ENCODE peak calls at places on chromosomes 1 and 21, in nine cellular contexts. O is dorsolateral prefrontal cortex; W is bronchial epithelial cell; G is esophagus squamous epithelium; Y is GM10248; F is tibial artery; C is CD8-positive, alpha-beta T cell; K is PC-3; L is AG04449. X is an unnamed sample.

GRCh38 chr1:175479521-175480342 is 263.7 kb downstream of the TNR start:
- DNase-seq in C (no peak), G (no peak), L (no peak), K (no peak), F (no peak), W (no peak), O (no peak), Y (no peak), X (no peak)

GRCh38 chr1:205247130-205247921 is 19.6 kb downstream of the TMCC2 start:
- DNase-seq in L (no peak), C (no peak), K (no peak), O (peak; percentile 74), Y (no peak), F (peak; percentile 27), W (no peak), G (no peak), X (peak; percentile 20)

GRCh38 chr1:24640288-24640687 is 2.8 kb upstream of the SRRM1 start:
- DNase-seq in K (no peak), C (no peak), L (no peak), W (no peak), Y (no peak), G (no peak), F (no peak), O (no peak), X (no peak)

GRCh38 chr1:192311281-192311680 is 5.5 kb upstream of the RGS21 start:
- DNase-seq in L (peak; percentile 16), O (no peak), G (no peak), C (no peak), W (peak; percentile 38), F (no peak), Y (no peak), K (peak; percentile 34), X (no peak)

GRCh38 chr21:43697758-43698643 is 20.9 kb upstream of the PDXK start:
- DNase-seq in F (no peak), Y (no peak), L (no peak), K (no peak), G (no peak), O (no peak), C (no peak), W (no peak), X (no peak)

GRCh38 chr1:1032428-1032827 is 12.5 kb downstream of the AGRN start:
- DNase-seq in L (no peak), C (no peak), K (no peak), W (no peak), F (no peak), G (no peak), Y (no peak), O (peak; percentile 69), X (no peak)

GRCh38 chr1:207049974-207050391 is 1.0 kb downstream of the YOD1 start:
- DNase-seq in W (peak; percentile 67), F (peak; percentile 61), L (no peak), K (peak; percentile 82), Y (peak; percentile 56), O (no peak), G (no peak), C (peak; percentile 55), X (no peak)

GRCh38 chr1:71068325-71069240 is 12.3 kb downstream of the ZRANB2 start:
- DNase-seq in F (no peak), G (no peak), K (no peak), Y (no peak), O (no peak), L (no peak), C (no peak), W (no peak), X (no peak)

GRCh38 chr1:50603274-50604271 is 180.3 kb upstream of the DMRTA2 start:
- DNase-seq in O (no peak), F (no peak), C (no peak), Y (no peak), L (no peak), W (peak; percentile 98), G (no peak), K (peak; percentile 56), X (no peak)

GRCh38 chr1:184792450-184792969 is 37.9 kb upstream of the EDEM3 start:
- DNase-seq in W (peak; percentile 99), O (peak; percentile 41), G (no peak), C (no peak), Y (no peak), L (peak; percentile 96), K (peak; percentile 93), F (peak; percentile 92), X (peak; percentile 84)

GRCh38 chr1:42745851-42746250 is 5.8 kb upstream of the CLDN19 start:
- DNase-seq in O (no peak), K (no peak), F (no peak), Y (no peak), G (no peak), L (no peak), W (no peak), C (no peak), X (no peak)

GRCh38 chr1:42746436-42747105 is 6.5 kb upstream of the CLDN19 start:
- DNase-seq in F (no peak), W (no peak), Y (no peak), C (no peak), O (no peak), K (no peak), L (no peak), G (no peak), X (no peak)

GRCh38 chr1:42748021-42748420 is 8.0 kb upstream of the CLDN19 start:
- DNase-seq in F (no peak), C (no peak), O (no peak), L (no peak), G (no peak), K (no peak), W (no peak), Y (no peak), X (no peak)

GRCh38 chr1:42748461-42749410 is 8.7 kb upstream of the CLDN19 start:
- DNase-seq in G (no peak), Y (no peak), L (no peak), O (no peak), C (no peak), W (no peak), K (no peak), F (no peak), X (no peak)

GRCh38 chr1:42747125-42747524 is 7.1 kb upstream of the CLDN19 start:
- DNase-seq in Y (peak; percentile 65), O (peak; percentile 32), K (peak; percentile 31), G (no peak), W (no peak), C (peak; percentile 61), F (no peak), L (no peak), X (no peak)
- TF ChIP-seq CTCF in Y (peak; percentile 59), O (peak; percentile 20), K (peak; percentile 76), G (peak; percentile 56), W (peak; percentile 81), C (peak; percentile 60), F (peak; percentile 49), L (peak; percentile 64), X (peak; percentile 61)

DNA sequence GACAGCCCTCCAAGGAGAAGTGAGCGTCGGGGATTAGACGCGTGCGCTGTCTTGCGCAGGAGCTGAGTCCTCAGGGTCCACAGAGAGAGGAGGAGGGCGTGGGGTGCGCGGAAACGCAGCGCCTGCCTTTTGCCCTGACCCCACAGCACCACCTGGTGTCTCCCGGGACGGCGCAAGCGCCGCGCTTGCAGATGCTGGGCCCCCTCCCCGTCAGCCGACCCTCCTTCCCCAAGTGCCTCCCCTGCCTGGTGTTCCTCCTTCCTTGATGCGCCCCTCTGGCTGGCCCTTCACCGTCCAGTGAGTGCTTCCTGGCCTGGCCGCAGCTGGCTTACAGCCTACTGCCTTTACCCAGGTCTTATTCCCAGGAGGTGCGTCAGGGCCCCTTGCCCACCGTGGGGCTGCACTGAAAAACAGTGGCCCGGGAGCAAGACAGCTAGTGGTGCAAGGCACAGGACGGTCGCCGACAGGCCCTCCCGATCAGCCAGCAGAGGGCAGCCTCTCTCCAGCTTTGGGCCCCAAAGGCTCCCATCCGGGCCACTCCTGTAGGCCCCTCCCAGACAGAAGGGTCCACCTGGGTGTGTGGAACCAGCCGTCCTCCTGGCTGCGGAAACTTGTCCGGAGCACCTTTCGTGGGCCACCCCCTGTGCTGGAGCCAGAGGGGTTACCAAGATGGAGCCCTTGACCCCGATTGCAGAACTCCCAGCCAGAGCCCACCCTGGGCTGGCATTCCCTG is 12.9 kb upstream of the PHLDA3 start:
- DNase-seq in F (peak; percentile 78), K (peak; percentile 76), L (no peak), G (no peak), W (peak; percentile 66), Y (peak; percentile 91), C (peak; percentile 81), O (peak; percentile 85), X (peak; percentile 76)
- TF ChIP-seq CTCF in F (peak; percentile 89), K (peak; percentile 85), L (peak; percentile 93), G (peak; percentile 97), W (peak; percentile 91), Y (peak; percentile 84), C (peak; percentile 66), O (peak; percentile 59), X (peak; percentile 97)

GRCh38 chr1:63362073-63362472 is 5.4 kb upstream of the ALG6 start:
- DNase-seq in L (no peak), K (no peak), O (no peak), C (no peak), F (no peak), Y (no peak), G (no peak), W (no peak), X (no peak)

GRCh38 chr1:63363014-63363413 is 4.4 kb upstream of the ALG6 start:
- DNase-seq in F (no peak), Y (no peak), G (no peak), C (no peak), K (no peak), L (no peak), W (no peak), O (no peak), X (no peak)

GRCh38 chr1:63366915-63367217 is 561 bp upstream of the ALG6 start:
- DNase-seq in W (no peak), K (no peak), L (no peak), C (no peak), F (no peak), Y (no peak), O (no peak), G (no peak), X (no peak)

GRCh38 chr1:63359561-63359960 is 7.9 kb upstream of the ALG6 start:
- DNase-seq in C (no peak), Y (no peak), L (no peak), G (no peak), F (no peak), W (no peak), K (no peak), O (no peak), X (no peak)

DNA sequence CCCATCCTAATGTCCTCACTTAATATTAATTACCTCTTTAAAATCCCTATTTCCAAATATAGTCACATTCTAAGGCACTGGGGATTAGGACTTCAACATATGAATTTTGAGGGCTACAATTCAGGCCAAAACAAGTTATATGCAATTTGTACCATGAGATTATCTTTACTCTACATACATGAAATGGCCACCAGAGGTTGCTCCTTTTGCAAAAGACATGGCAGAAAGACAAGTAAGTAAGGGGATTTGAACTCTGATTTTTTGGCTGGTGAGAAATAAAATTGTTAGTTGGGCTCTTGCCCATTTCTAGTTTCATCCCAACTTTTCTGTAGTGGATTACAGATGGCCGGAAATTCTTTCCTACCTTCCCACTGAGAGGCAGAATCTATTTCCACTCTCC is 4.8 kb upstream of the ALG6 start:
- DNase-seq in C (no peak), O (no peak), L (no peak), Y (no peak), G (no peak), K (no peak), W (no peak), F (no peak), X (no peak)
- TF ChIP-seq CTCF in C (no peak), O (no peak), L (no peak), Y (no peak), G (no peak), K (no peak), W (no peak), F (no peak), X (no peak)

DNA sequence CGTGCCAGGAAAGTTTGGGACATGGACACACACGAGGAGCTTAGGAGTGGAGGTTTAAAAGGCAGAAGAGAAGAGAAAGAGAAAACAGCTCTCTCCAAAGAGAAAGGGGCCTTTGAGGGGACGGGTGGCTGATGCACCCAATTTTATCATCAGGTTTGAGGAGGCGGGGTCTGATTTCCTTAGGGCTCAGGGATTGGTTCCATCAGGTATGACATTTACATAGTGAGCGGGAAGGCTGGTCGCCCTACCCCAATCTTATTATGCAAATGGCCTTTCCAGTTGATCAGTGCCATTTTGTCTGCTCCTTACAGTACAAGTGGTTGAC is 749.1 kb upstream of the TPTE start:
- DNase-seq in F (no peak), G (no peak), C (no peak), O (no peak), K (no peak), Y (no peak), L (no peak), W (no peak), X (no peak)
- TF ChIP-seq CTCF in F (no peak), G (no peak), C (no peak), O (no peak), K (no peak), Y (no peak), L (no peak), W (no peak), X (no peak)

X was measured in CD14-positive monocyte.